ENCODE peak calls at places on chromosomes 1 and 21, in eight cellular contexts. H is M059J, C is AG20443, B is iris pigment epithelial cell, S is HTR-8/SVneo, T is T-helper 9 cell, N is iPS-NIHi11, L is RCC 7860. D is an unnamed sample.

GRCh38 chr21:38988211-38989096 is 182.7 kb downstream of the ETS2 start:
- DNase-seq in H (no peak), C (no peak), B (no peak), S (no peak), T (no peak), N (no peak), L (no peak), D (no peak)

GRCh38 chr1:211653907-211654553 is 21.4 kb downstream of the NEK2 start:
- DNase-seq in H (peak; percentile 53), C (peak; percentile 39), B (peak; percentile 63), S (no peak), T (no peak), N (no peak), L (no peak), D (no peak)

GRCh38 chr1:42328916-42329496 is 6.0 kb downstream of the FOXJ3 start:
- DNase-seq in H (no peak), C (no peak), B (no peak), S (no peak), T (no peak), N (no peak), L (no peak), D (no peak)

GRCh38 chr1:180528868-180529470 is 26.6 kb upstream of the ACBD6 start:
- DNase-seq in H (no peak), C (no peak), B (peak; percentile 39), S (no peak), T (no peak), N (no peak), L (no peak), D (no peak)

GRCh38 chr21:41703857-41704501 is 62.9 kb downstream of the RIPK4 start:
- DNase-seq in H (no peak), C (no peak), B (no peak), S (no peak), T (no peak), N (no peak), L (no peak), D (no peak)

GRCh38 chr1:85024736-85025135 is 23.6 kb downstream of the MCOLN3 start:
- DNase-seq in H (no peak), C (no peak), B (no peak), S (no peak), T (no peak), N (no peak), L (no peak), D (no peak)

GRCh38 chr1:17966341-17966740 is 141.3 kb upstream of the IGSF21 start:
- DNase-seq in H (no peak), C (no peak), B (no peak), S (no peak), T (no peak), N (no peak), L (no peak), D (no peak)

GRCh38 chr1:220189750-220190347 is 82.4 kb downstream of the RAB3GAP2 start:
- DNase-seq in H (peak; percentile 39), C (peak; percentile 45), B (peak; percentile 33), S (peak; percentile 20), T (no peak), N (peak; percentile 10), L (peak; percentile 31), D (peak; percentile 10)

GRCh38 chr1:31751822-31752241 is 12.3 kb downstream of the ADGRB2 start:
- DNase-seq in H (no peak), C (no peak), B (no peak), S (no peak), T (no peak), N (no peak), L (no peak), D (no peak)

GRCh38 chr1:181551249-181551648 is 67.9 kb downstream of the CACNA1E start:
- DNase-seq in H (no peak), C (no peak), B (no peak), S (no peak), T (no peak), N (peak; percentile 28), L (no peak), D (no peak)

GRCh38 chr1:45954401-45954847 is 151.0 kb downstream of the MAST2 start:
- DNase-seq in H (peak; percentile 86), C (peak; percentile 77), B (peak; percentile 97), S (no peak), T (no peak), N (no peak), L (peak; percentile 77), D (no peak)

GRCh38 chr1:93155335-93155734 is 24.9 kb downstream of the TMED5 start:
- DNase-seq in H (peak; percentile 24), C (no peak), B (peak; percentile 14), S (no peak), T (no peak), N (no peak), L (no peak), D (no peak)

GRCh38 chr21:46136739-46137349 is 18.5 kb downstream of the FTCD start:
- DNase-seq in H (no peak), C (no peak), B (no peak), S (no peak), T (no peak), N (no peak), L (no peak), D (no peak)

GRCh38 chr1:43258370-43258769 is 11.4 kb upstream of the TMEM125 start:
- DNase-seq in H (no peak), C (no peak), B (no peak), S (no peak), T (no peak), N (no peak), L (no peak), D (no peak)

GRCh38 chr1:198867182-198867581 is 228.3 kb downstream of the PTPRC start:
- DNase-seq in H (no peak), C (no peak), B (no peak), S (no peak), T (no peak), N (no peak), L (no peak), D (no peak)

GRCh38 chr1:41758490-41758889 is 160.2 kb downstream of the HIVEP3 start:
- DNase-seq in H (peak; percentile 74), C (peak; percentile 44), B (peak; percentile 38), S (no peak), T (no peak), N (no peak), L (no peak), D (no peak)

GRCh38 chr1:221437924-221438323 is 304.0 kb downstream of the DUSP10 start:
- DNase-seq in H (peak; percentile 79), C (no peak), B (peak; percentile 90), S (peak; percentile 41), T (no peak), N (no peak), L (peak; percentile 71), D (no peak)